ENCODE peak calls at places on chromosomes 13 and 19, in eight cellular contexts. One of them, this sample, is unnamed.

GRCh38 chr19:51531349-51532315 is at the start of gene SIGLEC6:
- DNase-seq in heart right ventricle: peak; percentile 20
- DNase-seq in mesenchymal stem cell: no peak
- DNase-seq in A549: no peak
- DNase-seq in mucosa of descending colon: peak; percentile 76
- DNase-seq in psoas muscle: peak; percentile 67
- DNase-seq in breast epithelium: no peak
- DNase-seq in pancreas: peak; percentile 67
- DNase-seq in this sample: peak; percentile 36

GRCh38 chr19:41753936-41754529 is 1.3 kb upstream of the CEACAM6 start:
- DNase-seq in heart right ventricle: peak; percentile 20
- DNase-seq in mesenchymal stem cell: peak; percentile 6
- DNase-seq in A549: peak; percentile 47
- DNase-seq in mucosa of descending colon: no peak
- DNase-seq in psoas muscle: no peak
- DNase-seq in breast epithelium: no peak
- DNase-seq in pancreas: peak; percentile 40
- DNase-seq in this sample: no peak

GRCh38 chr13:19864018-19864338 is 529 bp upstream of the ZMYM5 start:
- DNase-seq in heart right ventricle: peak; percentile 74
- DNase-seq in mesenchymal stem cell: peak; percentile 82
- DNase-seq in A549: no peak
- DNase-seq in mucosa of descending colon: peak; percentile 88
- DNase-seq in psoas muscle: peak; percentile 89
- DNase-seq in breast epithelium: no peak
- DNase-seq in pancreas: peak; percentile 75
- DNase-seq in this sample: no peak

GRCh38 chr13:64723735-64724134 is 2506.4 kb downstream of the PCDH9 start:
- DNase-seq in heart right ventricle: no peak
- DNase-seq in mesenchymal stem cell: peak; percentile 76
- DNase-seq in A549: peak; percentile 33
- DNase-seq in mucosa of descending colon: no peak
- DNase-seq in psoas muscle: no peak
- DNase-seq in breast epithelium: no peak
- DNase-seq in pancreas: no peak
- DNase-seq in this sample: no peak

GRCh38 chr19:31261019-31261595 is 88.1 kb downstream of the TSHZ3 start:
- DNase-seq in heart right ventricle: no peak
- DNase-seq in mesenchymal stem cell: no peak
- DNase-seq in A549: no peak
- DNase-seq in mucosa of descending colon: no peak
- DNase-seq in psoas muscle: no peak
- DNase-seq in breast epithelium: no peak
- DNase-seq in pancreas: no peak
- DNase-seq in this sample: no peak

GRCh38 chr19:2327773-2328400 is 499 bp downstream of the LSM7 start:
- DNase-seq in heart right ventricle: no peak
- DNase-seq in mesenchymal stem cell: peak; percentile 90
- DNase-seq in A549: no peak
- DNase-seq in mucosa of descending colon: no peak
- DNase-seq in psoas muscle: no peak
- DNase-seq in breast epithelium: no peak
- DNase-seq in pancreas: no peak
- DNase-seq in this sample: no peak

GRCh38 chr19:9939301-9939913 is 3.1 kb upstream of the OLFM2 start:
- DNase-seq in heart right ventricle: no peak
- DNase-seq in mesenchymal stem cell: peak; percentile 46
- DNase-seq in A549: no peak
- DNase-seq in mucosa of descending colon: no peak
- DNase-seq in psoas muscle: no peak
- DNase-seq in breast epithelium: no peak
- DNase-seq in pancreas: no peak
- DNase-seq in this sample: no peak

GRCh38 chr19:12946092-12946845 is 607 bp downstream of the RAD23A start:
- DNase-seq in heart right ventricle: peak; percentile 69
- DNase-seq in mesenchymal stem cell: peak; percentile 88
- DNase-seq in A549: no peak
- DNase-seq in mucosa of descending colon: peak; percentile 84
- DNase-seq in psoas muscle: peak; percentile 93
- DNase-seq in breast epithelium: peak; percentile 70
- DNase-seq in pancreas: peak; percentile 58
- DNase-seq in this sample: no peak

GRCh38 chr13:31982540-31982939 is 49.0 kb upstream of the FRY start:
- DNase-seq in heart right ventricle: peak; percentile 60
- DNase-seq in mesenchymal stem cell: peak; percentile 98
- DNase-seq in A549: peak; percentile 23
- DNase-seq in mucosa of descending colon: no peak
- DNase-seq in psoas muscle: peak; percentile 62
- DNase-seq in breast epithelium: peak; percentile 87
- DNase-seq in pancreas: peak; percentile 69
- DNase-seq in this sample: peak; percentile 39

GRCh38 chr19:5624154-5624663 is 1.3 kb downstream of the SAFB start:
- DNase-seq in heart right ventricle: peak; percentile 22
- DNase-seq in mesenchymal stem cell: peak; percentile 64
- DNase-seq in A549: no peak
- DNase-seq in mucosa of descending colon: no peak
- DNase-seq in psoas muscle: peak; percentile 71
- DNase-seq in breast epithelium: peak; percentile 27
- DNase-seq in pancreas: peak; percentile 50
- DNase-seq in this sample: peak; percentile 48

GRCh38 chr19:2132731-2133490 is 18.5 kb downstream of the AP3D1 start:
- DNase-seq in heart right ventricle: no peak
- DNase-seq in mesenchymal stem cell: no peak
- DNase-seq in A549: no peak
- DNase-seq in mucosa of descending colon: no peak
- DNase-seq in psoas muscle: no peak
- DNase-seq in breast epithelium: no peak
- DNase-seq in pancreas: no peak
- DNase-seq in this sample: no peak

GRCh38 chr19:16078311-16078758 is 2.0 kb downstream of the TPM4 start:
- DNase-seq in heart right ventricle: peak; percentile 33
- DNase-seq in mesenchymal stem cell: no peak
- DNase-seq in A549: no peak
- DNase-seq in mucosa of descending colon: no peak
- DNase-seq in psoas muscle: no peak
- DNase-seq in breast epithelium: peak; percentile 54
- DNase-seq in pancreas: no peak
- DNase-seq in this sample: no peak

GRCh38 chr13:24292476-24292875 is 16.9 kb upstream of the C1QTNF9 start:
- DNase-seq in heart right ventricle: no peak
- DNase-seq in mesenchymal stem cell: no peak
- DNase-seq in A549: no peak
- DNase-seq in mucosa of descending colon: no peak
- DNase-seq in psoas muscle: no peak
- DNase-seq in breast epithelium: no peak
- DNase-seq in pancreas: no peak
- DNase-seq in this sample: no peak

GRCh38 chr13:110228936-110229904 is 77.7 kb downstream of the COL4A1 start:
- DNase-seq in heart right ventricle: no peak
- DNase-seq in mesenchymal stem cell: peak; percentile 74
- DNase-seq in A549: no peak
- DNase-seq in mucosa of descending colon: no peak
- DNase-seq in psoas muscle: peak; percentile 42
- DNase-seq in breast epithelium: no peak
- DNase-seq in pancreas: no peak
- DNase-seq in this sample: no peak

GRCh38 chr13:23615677-23616076 is 45.5 kb downstream of the TNFRSF19 start:
- DNase-seq in heart right ventricle: no peak
- DNase-seq in mesenchymal stem cell: no peak
- DNase-seq in A549: no peak
- DNase-seq in mucosa of descending colon: no peak
- DNase-seq in psoas muscle: no peak
- DNase-seq in breast epithelium: no peak
- DNase-seq in pancreas: no peak
- DNase-seq in this sample: no peak

GRCh38 chr13:43567608-43568007 is 219.2 kb downstream of the ENOX1 start:
- DNase-seq in heart right ventricle: no peak
- DNase-seq in mesenchymal stem cell: peak; percentile 50
- DNase-seq in A549: no peak
- DNase-seq in mucosa of descending colon: no peak
- DNase-seq in psoas muscle: no peak
- DNase-seq in breast epithelium: no peak
- DNase-seq in pancreas: no peak
- DNase-seq in this sample: no peak

GRCh38 chr19:29831041-29831548 is 19.3 kb downstream of the CCNE1 start:
- DNase-seq in heart right ventricle: no peak
- DNase-seq in mesenchymal stem cell: no peak
- DNase-seq in A549: no peak
- DNase-seq in mucosa of descending colon: no peak
- DNase-seq in psoas muscle: peak; percentile 39
- DNase-seq in breast epithelium: no peak
- DNase-seq in pancreas: no peak
- DNase-seq in this sample: no peak

GRCh38 chr13:39603424-39603947 is 493 bp upstream of the LHFPL6 start:
- DNase-seq in heart right ventricle: peak; percentile 16
- DNase-seq in mesenchymal stem cell: peak; percentile 78
- DNase-seq in A549: peak; percentile 1
- DNase-seq in mucosa of descending colon: no peak
- DNase-seq in psoas muscle: no peak
- DNase-seq in breast epithelium: no peak
- DNase-seq in pancreas: no peak
- DNase-seq in this sample: no peak

GRCh38 chr13:59360108-59360507 is 803.6 kb downstream of the DIAPH3 start:
- DNase-seq in heart right ventricle: no peak
- DNase-seq in mesenchymal stem cell: no peak
- DNase-seq in A549: no peak
- DNase-seq in mucosa of descending colon: no peak
- DNase-seq in psoas muscle: no peak
- DNase-seq in breast epithelium: no peak
- DNase-seq in pancreas: no peak
- DNase-seq in this sample: no peak

GRCh38 chr13:40813662-40814454 is 24.4 kb downstream of the SLC25A15 start:
- DNase-seq in heart right ventricle: no peak
- DNase-seq in mesenchymal stem cell: peak; percentile 32
- DNase-seq in A549: no peak
- DNase-seq in mucosa of descending colon: no peak
- DNase-seq in psoas muscle: no peak
- DNase-seq in breast epithelium: no peak
- DNase-seq in pancreas: no peak
- DNase-seq in this sample: no peak

GRCh38 chr13:94710081-94710809 is 2.1 kb downstream of the SOX21 start:
- DNase-seq in heart right ventricle: no peak
- DNase-seq in mesenchymal stem cell: peak; percentile 16
- DNase-seq in A549: no peak
- DNase-seq in mucosa of descending colon: no peak
- DNase-seq in psoas muscle: no peak
- DNase-seq in breast epithelium: no peak
- DNase-seq in pancreas: no peak
- DNase-seq in this sample: no peak

GRCh38 chr13:97108535-97108910 is 113.6 kb upstream of the MBNL2 start:
- DNase-seq in heart right ventricle: no peak
- DNase-seq in mesenchymal stem cell: no peak
- DNase-seq in A549: no peak
- DNase-seq in mucosa of descending colon: no peak
- DNase-seq in psoas muscle: no peak
- DNase-seq in breast epithelium: no peak
- DNase-seq in pancreas: no peak
- DNase-seq in this sample: no peak

GRCh38 chr13:98556968-98557591 is 19.8 kb downstream of the STK24 start:
- DNase-seq in heart right ventricle: no peak
- DNase-seq in mesenchymal stem cell: no peak
- DNase-seq in A549: no peak
- DNase-seq in mucosa of descending colon: no peak
- DNase-seq in psoas muscle: no peak
- DNase-seq in breast epithelium: no peak
- DNase-seq in pancreas: no peak
- DNase-seq in this sample: no peak

DNA sequence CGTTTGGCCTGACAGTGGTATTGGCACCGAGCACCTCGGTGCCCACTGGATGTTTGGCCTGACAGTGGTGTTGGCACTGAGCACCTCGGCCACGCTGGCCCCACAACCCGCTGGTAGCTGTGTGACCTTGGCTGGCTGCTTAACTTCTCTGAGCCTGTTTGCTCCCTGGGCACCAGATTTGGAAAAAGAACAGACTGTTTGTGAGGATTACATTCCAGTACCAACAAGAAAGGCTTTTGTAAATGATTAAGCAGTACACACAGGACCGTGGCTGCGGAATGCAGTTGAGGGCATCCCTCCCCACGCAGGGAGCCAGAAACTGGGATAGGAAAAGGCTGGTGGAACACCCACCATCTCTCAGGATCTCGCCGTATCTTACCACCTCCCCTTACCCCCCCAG is 31.9 kb downstream of the SLC25A42 start:
- DNase-seq in heart right ventricle: no peak
- DNase-seq in mesenchymal stem cell: no peak
- DNase-seq in A549: no peak
- DNase-seq in mucosa of descending colon: no peak
- DNase-seq in psoas muscle: no peak
- DNase-seq in breast epithelium: no peak
- DNase-seq in pancreas: no peak
- DNase-seq in this sample: no peak
- H3K4me3 ChIP-seq in heart right ventricle: no peak overlapping the region
- H3K4me3 ChIP-seq in mesenchymal stem cell: no peak overlapping the region
- H3K4me3 ChIP-seq in A549: no peak overlapping the region
- H3K4me3 ChIP-seq in mucosa of descending colon: no peak overlapping the region
- H3K4me3 ChIP-seq in psoas muscle: no peak overlapping the region
- H3K4me3 ChIP-seq in breast epithelium: no peak overlapping the region
- H3K4me3 ChIP-seq in pancreas: no peak overlapping the region
- H3K4me3 ChIP-seq in this sample: no peak overlapping the region

DNA sequence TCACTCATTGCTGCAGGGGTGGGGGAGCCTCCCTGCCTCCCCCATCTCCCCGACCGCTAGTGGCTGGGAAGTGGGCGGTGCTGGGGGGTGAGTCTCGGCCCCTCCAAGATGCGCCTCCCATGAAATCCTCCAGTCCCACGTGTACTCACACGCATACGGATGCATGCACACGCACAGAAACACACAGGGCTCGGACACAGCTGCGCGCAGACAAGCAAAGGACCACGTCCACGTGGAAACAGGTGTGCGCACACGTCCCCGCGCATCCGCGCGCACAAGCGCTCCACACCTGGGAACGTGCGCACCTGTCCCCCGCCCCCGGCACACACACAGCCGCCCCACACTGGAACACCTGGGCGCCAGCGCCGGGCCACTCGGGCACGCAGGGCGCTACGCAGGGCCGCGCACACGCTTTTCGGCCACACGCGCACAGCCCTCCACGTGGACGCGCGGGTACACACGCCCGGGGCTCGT is 680 bp downstream of the MATK start:
- DNase-seq in heart right ventricle: no peak
- DNase-seq in mesenchymal stem cell: no peak
- DNase-seq in A549: no peak
- DNase-seq in mucosa of descending colon: peak; percentile 45
- DNase-seq in psoas muscle: no peak
- DNase-seq in breast epithelium: no peak
- DNase-seq in pancreas: no peak
- DNase-seq in this sample: no peak
- H3K4me3 ChIP-seq in heart right ventricle: peak overlapping the region; percentile 21
- H3K4me3 ChIP-seq in mesenchymal stem cell: no peak overlapping the region
- H3K4me3 ChIP-seq in A549: no peak overlapping the region
- H3K4me3 ChIP-seq in mucosa of descending colon: peak overlapping the region; percentile 9
- H3K4me3 ChIP-seq in psoas muscle: peak overlapping the region; percentile 18
- H3K4me3 ChIP-seq in breast epithelium: peak overlapping the region; percentile 10
- H3K4me3 ChIP-seq in pancreas: peak overlapping the region; percentile 5
- H3K4me3 ChIP-seq in this sample: peak overlapping the region; percentile 26

GRCh38 chr19:35533201-35533821 is at the start of gene GAPDHS:
- DNase-seq in heart right ventricle: no peak
- DNase-seq in mesenchymal stem cell: no peak
- DNase-seq in A549: no peak
- DNase-seq in mucosa of descending colon: no peak
- DNase-seq in psoas muscle: no peak
- DNase-seq in breast epithelium: no peak
- DNase-seq in pancreas: no peak
- DNase-seq in this sample: no peak
- H3K4me3 ChIP-seq in heart right ventricle: no peak within 1 kb of the TSS
- H3K4me3 ChIP-seq in mesenchymal stem cell: no peak within 1 kb of the TSS
- H3K4me3 ChIP-seq in A549: no peak within 1 kb of the TSS
- H3K4me3 ChIP-seq in mucosa of descending colon: no peak within 1 kb of the TSS
- H3K4me3 ChIP-seq in psoas muscle: no peak within 1 kb of the TSS
- H3K4me3 ChIP-seq in breast epithelium: no peak within 1 kb of the TSS
- H3K4me3 ChIP-seq in pancreas: no peak within 1 kb of the TSS
- H3K4me3 ChIP-seq in this sample: no peak within 1 kb of the TSS

GRCh38 chr19:13986348-13986904 is 19.7 kb downstream of the RFX1 start:
- DNase-seq in heart right ventricle: peak; percentile 90
- DNase-seq in mesenchymal stem cell: peak; percentile 77
- DNase-seq in A549: no peak
- DNase-seq in mucosa of descending colon: peak; percentile 96
- DNase-seq in psoas muscle: peak; percentile 91
- DNase-seq in breast epithelium: peak; percentile 68
- DNase-seq in pancreas: peak; percentile 78
- DNase-seq in this sample: peak; percentile 61
- H3K4me3 ChIP-seq in heart right ventricle: no peak overlapping the region
- H3K4me3 ChIP-seq in mesenchymal stem cell: no peak overlapping the region
- H3K4me3 ChIP-seq in A549: no peak overlapping the region
- H3K4me3 ChIP-seq in mucosa of descending colon: no peak overlapping the region
- H3K4me3 ChIP-seq in psoas muscle: peak overlapping the region; percentile 52
- H3K4me3 ChIP-seq in breast epithelium: no peak overlapping the region
- H3K4me3 ChIP-seq in pancreas: no peak overlapping the region
- H3K4me3 ChIP-seq in this sample: peak overlapping the region; percentile 16

This sample was measured in dorsolateral prefrontal cortex.